ENCODE peak calls at places on chromosomes 7 and 10, in seven cellular contexts. I, E, U, R, L, B and S are unnamed samples.

GRCh38 chr7:116426428-116427156 is 72.9 kb upstream of the CAV2 start:
- DNase-seq in I (no peak), E (peak; percentile 89), U (no peak), R (peak; percentile 18), L (no peak), B (no peak), S (peak; percentile 96)

GRCh38 chr10:4011136-4011812 is 226.3 kb upstream of the KLF6 start:
- DNase-seq in I (no peak), E (no peak), U (no peak), R (no peak), L (no peak), B (no peak), S (no peak)

GRCh38 chr7:55127622-55128081 is 108.8 kb downstream of the EGFR start:
- DNase-seq in I (peak; percentile 45), E (no peak), U (no peak), R (peak; percentile 20), L (no peak), B (no peak), S (peak; percentile 77)

GRCh38 chr10:7635431-7636125 is 31.2 kb downstream of the ITIH5 start:
- DNase-seq in I (no peak), E (no peak), U (no peak), R (no peak), L (no peak), B (no peak), S (no peak)

GRCh38 chr10:69732147-69732825 is 69.4 kb upstream of the COL13A1 start:
- DNase-seq in I (peak; percentile 70), E (no peak), U (no peak), R (no peak), L (no peak), B (no peak), S (no peak)

GRCh38 chr7:149855368-149856305 is 17.5 kb downstream of the ZNF862 start:
- DNase-seq in I (no peak), E (peak; percentile 65), U (no peak), R (peak; percentile 61), L (no peak), B (no peak), S (peak; percentile 38)

GRCh38 chr10:75977146-75977545 is 545.7 kb downstream of the LRMDA start:
- DNase-seq in I (no peak), E (no peak), U (no peak), R (no peak), L (no peak), B (no peak), S (no peak)

GRCh38 chr7:80047856-80048459 is 86.7 kb upstream of the GNAI1 start:
- DNase-seq in I (no peak), E (peak; percentile 6), U (no peak), R (no peak), L (no peak), B (no peak), S (peak; percentile 37)

GRCh38 chr10:51815723-51816122 is 116.3 kb upstream of the CSTF2T start:
- DNase-seq in I (no peak), E (no peak), U (no peak), R (no peak), L (no peak), B (no peak), S (no peak)

GRCh38 chr10:48614481-48615383 is 9.9 kb upstream of the ARHGAP22 start:
- DNase-seq in I (no peak), E (peak; percentile 81), U (no peak), R (no peak), L (no peak), B (no peak), S (peak; percentile 50)

GRCh38 chr10:34360984-34361383 is 454.1 kb downstream of the PARD3 start:
- DNase-seq in I (no peak), E (no peak), U (no peak), R (no peak), L (no peak), B (no peak), S (no peak)

GRCh38 chr10:62626817-62627216 is 177.7 kb upstream of the ADO start:
- DNase-seq in I (no peak), E (peak; percentile 40), U (no peak), R (no peak), L (no peak), B (no peak), S (peak; percentile 98)

GRCh38 chr10:95211606-95212279 is 17.7 kb downstream of the ACSM6 start:
- DNase-seq in I (no peak), E (peak; percentile 55), U (no peak), R (no peak), L (no peak), B (no peak), S (peak; percentile 36)

GRCh38 chr7:46542076-46542475 is 621.0 kb upstream of the IGFBP3 start:
- DNase-seq in I (no peak), E (no peak), U (no peak), R (no peak), L (no peak), B (no peak), S (no peak)

GRCh38 chr7:28106316-28106957 is 74.2 kb downstream of the JAZF1 start:
- DNase-seq in I (no peak), E (peak; percentile 16), U (no peak), R (no peak), L (no peak), B (no peak), S (no peak)

GRCh38 chr10:82874671-82875070 is 999.7 kb downstream of the NRG3 start:
- DNase-seq in I (no peak), E (peak; percentile 56), U (no peak), R (no peak), L (no peak), B (no peak), S (no peak)